ENCODE peak calls at places on chromosomes 6 and 20, in four cellular contexts. M is OCI-LY7, H is mucosa of descending colon, Y is HCT116. O is an unnamed sample.
A peak's percentile ranks its signal among the peaks of the same experiment; 100 is the strongest.

GRCh38 chr6:144104898-144105487 is 9.6 kb upstream of the SF3B5 start:
- DNase-seq in M (peak; percentile 70), H (no peak), Y (peak; percentile 59), O (peak; percentile 81)

GRCh38 chr6:157155838-157156237 is 167.5 kb downstream of the TMEM242 start:
- DNase-seq in M (no peak), H (no peak), Y (no peak), O (no peak)

GRCh38 chr6:152338335-152339125 is 298.6 kb downstream of the SYNE1 start:
- DNase-seq in M (peak; percentile 42), H (peak; percentile 68), Y (no peak), O (peak; percentile 30)

GRCh38 chr20:23237166-23237565 is 113.4 kb upstream of the NXT1 start:
- DNase-seq in M (no peak), H (no peak), Y (no peak), O (no peak)

GRCh38 chr20:34064286-34064685 is 47.8 kb downstream of the EIF2S2 start:
- DNase-seq in M (no peak), H (no peak), Y (no peak), O (no peak)

GRCh38 chr6:37493047-37493995 is 6.4 kb downstream of the CCDC167 start:
- DNase-seq in M (no peak), H (no peak), Y (no peak), O (no peak)

GRCh38 chr6:68638225-68638900 is 3.3 kb downstream of the ADGRB3 start:
- DNase-seq in M (peak; percentile 35), H (no peak), Y (no peak), O (peak; percentile 54)

GRCh38 chr6:23635150-23635549 is 490.9 kb upstream of the NRSN1 start:
- DNase-seq in M (no peak), H (no peak), Y (no peak), O (no peak)

GRCh38 chr20:23303325-23304102 is 47.1 kb upstream of the NXT1 start:
- DNase-seq in M (no peak), H (no peak), Y (no peak), O (no peak)

GRCh38 chr6:81821449-81821848 is 69.0 kb upstream of the TENT5A start:
- DNase-seq in M (no peak), H (no peak), Y (no peak), O (no peak)

GRCh38 chr6:62075869-62076268 is 210.2 kb downstream of the KHDRBS2 start:
- DNase-seq in M (no peak), H (no peak), Y (no peak), O (no peak)

GRCh38 chr20:63273635-63274380 is 1.2 kb downstream of the ARFGAP1 start:
- DNase-seq in M (no peak), H (no peak), Y (no peak), O (peak; percentile 71)

GRCh38 chr6:120378582-120379220 is 955.6 kb downstream of the TBC1D32 start:
- DNase-seq in M (peak; percentile 64), H (no peak), Y (peak; percentile 70), O (peak; percentile 56)

GRCh38 chr20:17541996-17542395 is 10.8 kb upstream of the BFSP1 start:
- DNase-seq in M (no peak), H (no peak), Y (no peak), O (peak; percentile 77)

GRCh38 chr6:45541934-45542333 is 164.2 kb upstream of the SUPT3H start:
- DNase-seq in M (no peak), H (no peak), Y (no peak), O (no peak)

GRCh38 chr6:90000864-90001731 is 106.8 kb downstream of the GJA10 start:
- DNase-seq in M (no peak), H (no peak), Y (no peak), O (no peak)

GRCh38 chr20:38196592-38196991 is 31.5 kb upstream of the TGM2 start:
- DNase-seq in M (no peak), H (no peak), Y (no peak), O (no peak)

GRCh38 chr20:52592567-52592966 is 379.6 kb upstream of the TSHZ2 start:
- DNase-seq in M (no peak), H (no peak), Y (no peak), O (no peak)

GRCh38 chr6:55438217-55438616 is 110.9 kb downstream of the GFRAL start:
- DNase-seq in M (no peak), H (no peak), Y (no peak), O (no peak)

GRCh38 chr20:43736588-43737091 is 9.8 kb upstream of the GTSF1L start:
- DNase-seq in M (peak; percentile 51), H (no peak), Y (no peak), O (no peak)

GRCh38 chr6:43625393-43625992 is 3.6 kb downstream of the GTPBP2 start:
- DNase-seq in M (no peak), H (no peak), Y (no peak), O (no peak)

GRCh38 chr6:100346828-100347227 is 117.9 kb downstream of the SIM1 start:
- DNase-seq in M (no peak), H (no peak), Y (no peak), O (peak; percentile 90)

GRCh38 chr20:62929051-62929538 is 2.8 kb upstream of the DIDO1 start:
- DNase-seq in M (no peak), H (peak; percentile 86), Y (no peak), O (peak; percentile 40)

GRCh38 chr6:19668710-19669109 is 168.5 kb upstream of the ID4 start:
- DNase-seq in M (no peak), H (no peak), Y (no peak), O (no peak)

GRCh38 chr6:6008648-6009421 is 2.1 kb upstream of the NRN1 start:
- DNase-seq in M (peak; percentile 95), H (peak; percentile 79), Y (peak; percentile 36), O (peak; percentile 66)

GRCh38 chr20:63775096-63775978 is 35.8 kb downstream of the SLC2A4RG start:
- DNase-seq in M (peak; percentile 53), H (no peak), Y (no peak), O (peak; percentile 45)

GRCh38 chr6:137869781-137870180 is 2.7 kb downstream of the TNFAIP3 start:
- DNase-seq in M (no peak), H (no peak), Y (no peak), O (no peak)

DNA sequence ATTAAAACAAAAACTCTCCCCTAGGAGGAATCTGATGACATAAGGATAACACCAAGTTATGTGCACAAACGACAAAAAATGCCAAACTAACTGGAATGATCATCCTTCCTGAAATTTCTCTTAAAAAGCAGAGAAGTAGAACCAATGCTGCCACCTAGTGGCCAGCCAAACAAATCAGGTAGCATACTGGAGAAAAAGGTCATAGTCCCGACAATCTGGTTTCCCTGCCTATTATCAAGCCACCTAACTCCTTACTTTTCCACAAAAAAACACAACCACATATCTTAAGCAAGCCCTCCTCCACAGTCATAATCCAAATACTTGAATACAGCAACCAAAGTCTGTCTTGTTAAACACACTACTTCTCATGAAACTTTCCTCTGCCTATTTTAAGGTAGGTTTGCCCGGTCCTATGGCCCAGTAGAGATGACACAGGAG is 5.3 kb downstream of the OARD1 start:
- DNase-seq in M (peak; percentile 74), H (peak; percentile 69), Y (peak; percentile 70), O (peak; percentile 83)
- TF ChIP-seq CTCF in M (peak; percentile 98), H (peak; percentile 73), Y (peak; percentile 74), O (peak; percentile 84)

GRCh38 chr20:49676581-49677291 is 36.9 kb downstream of the B4GALT5 start:
- DNase-seq in M (no peak), H (no peak), Y (no peak), O (peak; percentile 67)

GRCh38 chr20:49672109-49672681 is 41.5 kb downstream of the B4GALT5 start:
- DNase-seq in M (peak; percentile 51), H (no peak), Y (no peak), O (no peak)

GRCh38 chr20:49671429-49671828 is 42.2 kb downstream of the B4GALT5 start:
- DNase-seq in M (no peak), H (no peak), Y (no peak), O (no peak)

GRCh38 chr20:49675368-49676151 is 38.1 kb downstream of the B4GALT5 start:
- DNase-seq in M (no peak), H (peak; percentile 61), Y (no peak), O (no peak)

GRCh38 chr20:49674383-49675352 is 39.0 kb downstream of the B4GALT5 start:
- DNase-seq in M (no peak), H (no peak), Y (peak; percentile 90), O (peak; percentile 66)
- H3K4me3 ChIP-seq in M (no peak overlapping the region), H (no peak overlapping the region), Y (peak overlapping the region; percentile 29), O (no peak overlapping the region)

DNA sequence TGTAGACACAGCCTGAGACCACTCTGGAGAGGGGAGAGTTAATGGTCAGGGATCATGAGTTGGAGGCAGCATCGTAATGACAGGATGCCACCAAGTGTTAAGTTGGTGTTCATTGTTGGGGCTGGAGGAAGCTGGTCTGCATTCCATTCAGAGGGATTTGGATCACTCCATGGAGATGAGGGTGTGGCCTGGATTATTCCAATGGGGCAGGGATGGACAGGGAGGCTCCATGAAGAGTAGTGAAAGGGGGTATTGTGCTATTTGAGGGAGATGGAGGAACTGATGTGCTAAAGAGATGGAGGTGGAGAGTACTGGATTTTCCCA is 1.1 kb downstream of the SAPCD1 start:
- DNase-seq in M (no peak), H (no peak), Y (no peak), O (peak; percentile 37)
- TF ChIP-seq CTCF in M (no peak), H (no peak), Y (no peak), O (no peak)

GRCh38 chr20:32478576-32478975 is 106.6 kb downstream of the NOL4L start:
- DNase-seq in M (no peak), H (peak; percentile 32), Y (no peak), O (no peak)

GRCh38 chr20:32479012-32479411 is 106.1 kb downstream of the NOL4L start:
- DNase-seq in M (no peak), H (peak; percentile 37), Y (no peak), O (no peak)

GRCh38 chr20:32481311-32482103 is 103.6 kb downstream of the NOL4L start:
- DNase-seq in M (no peak), H (peak; percentile 63), Y (no peak), O (no peak)

GRCh38 chr20:32480361-32481199 is 104.6 kb downstream of the NOL4L start:
- DNase-seq in M (no peak), H (peak; percentile 40), Y (no peak), O (peak; percentile 34)

DNA sequence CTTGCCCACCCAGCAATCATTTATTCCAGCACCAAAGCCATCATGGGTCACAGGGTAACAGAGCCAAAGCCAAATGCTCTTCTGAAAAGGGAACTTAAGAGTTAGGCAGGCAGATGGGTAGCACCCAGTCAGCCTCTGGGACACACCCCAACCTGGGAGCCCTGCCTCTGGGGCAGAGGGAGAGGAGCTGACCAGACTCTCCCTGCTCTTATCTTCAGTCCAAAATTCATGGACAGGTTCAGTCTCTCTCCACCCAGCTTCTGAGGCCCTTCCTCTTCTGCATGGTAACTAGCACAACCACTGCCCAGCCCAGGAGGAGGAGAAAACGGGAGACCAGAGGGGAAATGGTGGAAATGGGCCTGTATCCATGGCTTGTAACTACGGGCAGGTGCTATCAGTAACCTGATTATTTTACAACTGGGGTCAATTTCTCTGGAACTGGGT is 105.4 kb downstream of the NOL4L start:
- DNase-seq in M (no peak), H (peak; percentile 71), Y (no peak), O (no peak)
- H3K4me3 ChIP-seq in M (no peak overlapping the region), H (no peak overlapping the region), Y (no peak overlapping the region), O (no peak overlapping the region)

DNA sequence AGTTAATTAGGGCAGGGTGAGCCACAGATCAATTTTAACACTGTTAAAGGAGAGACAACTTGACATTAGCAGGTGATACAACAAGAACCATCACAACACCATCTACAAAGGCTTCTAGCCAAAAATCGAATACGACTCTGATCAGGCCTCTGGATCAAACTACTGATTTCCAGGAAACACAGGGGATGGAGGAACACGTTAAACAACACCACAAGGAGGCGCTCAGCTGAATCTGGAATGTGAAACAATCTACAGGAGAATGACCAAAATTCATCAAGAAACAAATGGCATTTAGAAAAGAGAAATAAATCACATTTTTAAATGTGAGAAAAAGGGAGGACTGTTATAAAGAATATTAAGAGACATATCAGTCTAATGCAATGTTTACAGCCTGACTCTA is 13.5 kb upstream of the MAFB start:
- DNase-seq in M (no peak), H (no peak), Y (no peak), O (no peak)
- TF ChIP-seq CTCF in M (peak; percentile 74), H (no peak), Y (peak; percentile 23), O (peak; percentile 19)

O was measured in astrocyte of the spinal cord.